ENCODE peak calls at places on chromosomes 13 and 19, in nine cellular contexts. L is psoas muscle; X is esophagus muscularis mucosa; B is pancreas; U is astrocyte; R is GM23338; G is A549; D is effector memory CD4-positive, alpha-beta T cell; Q is CD8-positive, alpha-beta T cell. Z is an unnamed sample. For H3K4me1, the result is how much of the 10 kb centered on the place peaks cover.

GRCh38 chr19:12187625-12188024 is 24.7 kb downstream of the ZNF136 start:
- DNase-seq in L (no peak), X (no peak), B (no peak), U (no peak), R (no peak), G (peak), D (no peak), Q (no peak), Z (no peak)

GRCh38 chr13:43006893-43007631 is 15.0 kb upstream of the EPSTI1 start:
- DNase-seq in L (no peak), X (no peak), B (no peak), U (peak), R (no peak), G (no peak), D (no peak), Q (no peak), Z (no peak)

GRCh38 chr19:5605362-5605761 is 17.2 kb downstream of the SAFB2 start:
- DNase-seq in L (no peak), X (no peak), B (no peak), U (no peak), R (no peak), G (no peak), D (no peak), Q (no peak), Z (no peak)

GRCh38 chr19:40716031-40716654 is 543 bp downstream of the COQ8B start:
- DNase-seq in L (no peak), X (no peak), B (peak), U (no peak), R (no peak), G (peak), D (peak), Q (peak), Z (no peak)

GRCh38 chr19:45568732-45569131 is 15.9 kb downstream of the OPA3 start:
- DNase-seq in L (no peak), X (no peak), B (no peak), U (peak), R (no peak), G (peak), D (no peak), Q (no peak), Z (no peak)

GRCh38 chr19:41646589-41647204 is 19.8 kb upstream of the CEACAM4 start:
- DNase-seq in L (no peak), X (no peak), B (no peak), U (no peak), R (peak), G (peak), D (peak), Q (no peak), Z (no peak)

GRCh38 chr13:30889196-30889690 is 16.8 kb upstream of the MEDAG start:
- DNase-seq in L (no peak), X (no peak), B (no peak), U (no peak), R (no peak), G (no peak), D (no peak), Q (no peak), Z (no peak)

GRCh38 chr13:38702609-38703008 is 15.7 kb downstream of the FREM2 start:
- DNase-seq in L (no peak), X (no peak), B (no peak), U (no peak), R (no peak), G (no peak), D (no peak), Q (no peak), Z (no peak)

GRCh38 chr13:112444001-112444311 is 67.8 kb downstream of the SPACA7 start:
- DNase-seq in L (peak), X (peak), B (peak), U (peak), R (peak), G (peak), D (no peak), Q (no peak), Z (no peak)

GRCh38 chr13:113802090-113802531 is 43.1 kb downstream of the TMEM255B start:
- DNase-seq in L (peak), X (no peak), B (no peak), U (peak), R (peak), G (peak), D (no peak), Q (no peak), Z (peak)

GRCh38 chr19:36876993-36877938 is 26.6 kb downstream of the ZNF345 start:
- DNase-seq in L (no peak), X (no peak), B (no peak), U (no peak), R (peak), G (peak), D (no peak), Q (no peak), Z (no peak)

GRCh38 chr19:48292798-48293197 is 22.9 kb downstream of the ZNF114 start:
- DNase-seq in L (no peak), X (no peak), B (no peak), U (peak), R (no peak), G (peak), D (no peak), Q (no peak), Z (no peak)

GRCh38 chr13:113989585-113990300 is 15.9 kb upstream of the C13orf46 start:
- DNase-seq in L (peak), X (no peak), B (no peak), U (no peak), R (no peak), G (no peak), D (no peak), Q (no peak), Z (peak)

GRCh38 chr19:48571378-48572162 is 19.6 kb downstream of the SULT2B1 start:
- DNase-seq in L (no peak), X (no peak), B (no peak), U (no peak), R (no peak), G (peak), D (no peak), Q (no peak), Z (no peak)

GRCh38 chr13:45297456-45298205 is 43.4 kb downstream of the TPT1 start:
- DNase-seq in L (no peak), X (no peak), B (no peak), U (no peak), R (no peak), G (no peak), D (no peak), Q (no peak), Z (no peak)

GRCh38 chr13:90526711-90527110 is 820.8 kb upstream of the MIR17HG start:
- DNase-seq in L (no peak), X (no peak), B (no peak), U (no peak), R (no peak), G (no peak), D (no peak), Q (no peak), Z (no peak)

GRCh38 chr19:17021793-17022590 is 4.6 kb downstream of the CPAMD8 start:
- DNase-seq in L (no peak), X (no peak), B (no peak), U (no peak), R (no peak), G (no peak), D (no peak), Q (no peak), Z (no peak)

GRCh38 chr13:70714993-70715392 is 606.7 kb upstream of the KLHL1 start:
- DNase-seq in L (no peak), X (no peak), B (no peak), U (no peak), R (peak), G (no peak), D (no peak), Q (no peak), Z (no peak)

GRCh38 chr19:10686661-10687517 is 14.3 kb upstream of the QTRT1 start:
- DNase-seq in L (no peak), X (no peak), B (no peak), U (peak), R (no peak), G (no peak), D (no peak), Q (no peak), Z (no peak)

GRCh38 chr19:480016-480855 is 16.1 kb upstream of the MADCAM1 start:
- DNase-seq in L (peak), X (no peak), B (peak), U (no peak), R (peak), G (peak), D (peak), Q (peak), Z (peak)

GRCh38 chr19:16736709-16737108 is 17.1 kb downstream of the NWD1 start:
- DNase-seq in L (no peak), X (no peak), B (no peak), U (no peak), R (peak), G (peak), D (no peak), Q (no peak), Z (no peak)

GRCh38 chr13:93227280-93227905 is 786 bp downstream of the GPC6 start:
- DNase-seq in L (peak), X (no peak), B (peak), U (peak), R (peak), G (peak), D (no peak), Q (no peak), Z (no peak)

GRCh38 chr13:29583073-29583785 is 12.3 kb downstream of the SLC7A1 start:
- DNase-seq in L (no peak), X (no peak), B (no peak), U (peak), R (no peak), G (peak), D (no peak), Q (no peak), Z (peak)

GRCh38 chr19:10408511-10409291 is 5.4 kb upstream of the CDC37 start:
- DNase-seq in L (peak), X (no peak), B (no peak), U (no peak), R (no peak), G (no peak), D (no peak), Q (peak), Z (peak)

GRCh38 chr19:42270346-42271044 is 1.4 kb downstream of the CIC start:
- DNase-seq in L (peak), X (no peak), B (peak), U (peak), R (no peak), G (peak), D (peak), Q (peak), Z (peak)

GRCh38 chr19:14603990-14604387 is 21.1 kb downstream of the CLEC17A start:
- DNase-seq in L (no peak), X (no peak), B (no peak), U (no peak), R (no peak), G (no peak), D (no peak), Q (no peak), Z (no peak)

GRCh38 chr19:38277549-38277948 is 13.2 kb downstream of the SPINT2 start:
- DNase-seq in L (no peak), X (no peak), B (no peak), U (no peak), R (no peak), G (no peak), D (no peak), Q (no peak), Z (no peak)

GRCh38 chr19:14048439-14049153 is 13.3 kb downstream of the PALM3 start:
- DNase-seq in L (peak), X (peak), B (peak), U (no peak), R (peak), G (peak), D (peak), Q (peak), Z (peak)

GRCh38 chr13:43134896-43135295 is 111.5 kb downstream of the DNAJC15 start:
- DNase-seq in L (no peak), X (no peak), B (no peak), U (no peak), R (no peak), G (no peak), D (no peak), Q (no peak), Z (no peak)

GRCh38 chr13:77113496-77113895 is 86.5 kb upstream of the FBXL3 start:
- DNase-seq in L (no peak), X (no peak), B (no peak), U (peak), R (peak), G (no peak), D (no peak), Q (no peak), Z (no peak)

GRCh38 chr13:44313674-44314073 is 60.0 kb upstream of the SERP2 start:
- DNase-seq in L (no peak), X (no peak), B (no peak), U (peak), R (no peak), G (peak), D (no peak), Q (no peak), Z (no peak)

GRCh38 chr19:55230329-55230728 is 1.8 kb upstream of the TMEM86B start:
- DNase-seq in L (no peak), X (no peak), B (no peak), U (no peak), R (no peak), G (no peak), D (no peak), Q (no peak), Z (no peak)
- H3K4me3 ChIP-seq in L (no peak), X (no peak), B (no peak), U (no peak), R (no peak), G (no peak), D (no peak), Q (no peak), Z (no peak)

GRCh38 chr19:34180709-34181108 is 8.4 kb downstream of the LSM14A start:
- DNase-seq in L (no peak), X (no peak), B (no peak), U (no peak), R (no peak), G (no peak), D (no peak), Q (no peak), Z (no peak)
- H3K4me1 ChIP-seq in L (half or more), X (half or more), B (under half), U (under half), R (under half), G (half or more), D (half or more), Q (half or more), Z (under half)

GRCh38 chr13:33034061-33034460 is 17.8 kb downstream of the KL start:
- DNase-seq in L (no peak), X (no peak), B (no peak), U (no peak), R (no peak), G (no peak), D (no peak), Q (no peak), Z (no peak)
- H3K4me3 ChIP-seq in L (no peak), X (no peak), B (no peak), U (no peak), R (no peak), G (no peak), D (no peak), Q (no peak), Z (no peak)

GRCh38 chr19:39403331-39404312 is 3.0 kb upstream of the ZFP36 start:
- DNase-seq in L (peak), X (peak), B (peak), U (peak), R (peak), G (peak), D (peak), Q (peak), Z (peak)
- H3K4me1 ChIP-seq in L (under half), X (half or more), B (under half), U (under half), R (under half), G (half or more), D (half or more), Q (half or more), Z (half or more)

Z was measured in mucosa of descending colon.